ENCODE peak calls at places on chromosomes 7 and 10, in four cellular contexts. One of them, this sample, is unnamed.
A peak's percentile ranks its signal among the peaks of the same experiment; 100 is the strongest.

GRCh38 chr7:148264933-148265557 is 325.5 kb upstream of the C7orf33 start:
- DNase-seq in A549: peak; percentile 57
- DNase-seq in IMR-90: peak; percentile 13
- DNase-seq in GM12878: no peak
- DNase-seq in this sample: peak; percentile 41

GRCh38 chr10:130368761-130369560 is 232.8 kb downstream of the GLRX3 start:
- DNase-seq in A549: no peak
- DNase-seq in IMR-90: no peak
- DNase-seq in GM12878: no peak
- DNase-seq in this sample: no peak

GRCh38 chr10:34081948-34082347 is 733.1 kb downstream of the PARD3 start:
- DNase-seq in A549: peak; percentile 11
- DNase-seq in IMR-90: no peak
- DNase-seq in GM12878: no peak
- DNase-seq in this sample: no peak

GRCh38 chr10:131001438-131001837 is 310.1 kb downstream of the TCERG1L start:
- DNase-seq in A549: no peak
- DNase-seq in IMR-90: no peak
- DNase-seq in GM12878: no peak
- DNase-seq in this sample: no peak

GRCh38 chr10:20976891-20977684 is 80.0 kb upstream of the NEBL start:
- DNase-seq in A549: no peak
- DNase-seq in IMR-90: no peak
- DNase-seq in GM12878: no peak
- DNase-seq in this sample: no peak

GRCh38 chr10:100362570-100363496 is 15.8 kb downstream of the SCD start:
- DNase-seq in A549: no peak
- DNase-seq in IMR-90: no peak
- DNase-seq in GM12878: no peak
- DNase-seq in this sample: no peak

GRCh38 chr10:2137549-2138174 is 400.3 kb upstream of the ADARB2 start:
- DNase-seq in A549: peak; percentile 41
- DNase-seq in IMR-90: no peak
- DNase-seq in GM12878: no peak
- DNase-seq in this sample: no peak

GRCh38 chr10:18340496-18341051 is 200.3 kb downstream of the CACNB2 start:
- DNase-seq in A549: no peak
- DNase-seq in IMR-90: peak; percentile 45
- DNase-seq in GM12878: no peak
- DNase-seq in this sample: no peak

GRCh38 chr10:93294004-93294403 is 188.1 kb downstream of the MYOF start:
- DNase-seq in A549: peak; percentile 47
- DNase-seq in IMR-90: no peak
- DNase-seq in GM12878: no peak
- DNase-seq in this sample: no peak

GRCh38 chr7:155533120-155533826 is 13.1 kb downstream of the CNPY1 start:
- DNase-seq in A549: no peak
- DNase-seq in IMR-90: no peak
- DNase-seq in GM12878: no peak
- DNase-seq in this sample: no peak

GRCh38 chr10:23345861-23346260 is 1.3 kb upstream of the C10orf67 start:
- DNase-seq in A549: peak; percentile 5
- DNase-seq in IMR-90: peak; percentile 94
- DNase-seq in GM12878: no peak
- DNase-seq in this sample: no peak

GRCh38 chr7:27242580-27243339 is at the start of gene EVX1:
- DNase-seq in A549: peak; percentile 13
- DNase-seq in IMR-90: peak; percentile 8
- DNase-seq in GM12878: no peak
- DNase-seq in this sample: no peak

GRCh38 chr10:60846173-60846572 is 67.9 kb downstream of the CDK1 start:
- DNase-seq in A549: peak; percentile 5
- DNase-seq in IMR-90: peak; percentile 72
- DNase-seq in GM12878: no peak
- DNase-seq in this sample: no peak

GRCh38 chr7:142943706-142944268 is 4.5 kb downstream of the LLCFC1 start:
- DNase-seq in A549: no peak
- DNase-seq in IMR-90: no peak
- DNase-seq in GM12878: no peak
- DNase-seq in this sample: no peak

GRCh38 chr7:133576769-133577168 is 323.9 kb downstream of the EXOC4 start:
- DNase-seq in A549: no peak
- DNase-seq in IMR-90: no peak
- DNase-seq in GM12878: no peak
- DNase-seq in this sample: no peak

GRCh38 chr10:48274636-48275035 is at the start of gene FRMPD2:
- DNase-seq in A549: no peak
- DNase-seq in IMR-90: no peak
- DNase-seq in GM12878: no peak
- DNase-seq in this sample: no peak

GRCh38 chr10:3811331-3811870 is 26.4 kb upstream of the KLF6 start:
- DNase-seq in A549: no peak
- DNase-seq in IMR-90: peak; percentile 71
- DNase-seq in GM12878: peak; percentile 76
- DNase-seq in this sample: no peak

GRCh38 chr7:99190359-99191009 is 17.4 kb downstream of the KPNA7 start:
- DNase-seq in A549: no peak
- DNase-seq in IMR-90: no peak
- DNase-seq in GM12878: no peak
- DNase-seq in this sample: no peak

GRCh38 chr10:95467162-95467599 is 94.0 kb downstream of the SORBS1 start:
- DNase-seq in A549: no peak
- DNase-seq in IMR-90: no peak
- DNase-seq in GM12878: no peak
- DNase-seq in this sample: peak; percentile 45

GRCh38 chr10:86447422-86447821 is 74.2 kb downstream of the WAPL start:
- DNase-seq in A549: no peak
- DNase-seq in IMR-90: no peak
- DNase-seq in GM12878: no peak
- DNase-seq in this sample: no peak

GRCh38 chr7:47518827-47519226 is 63.1 kb downstream of the TNS3 start:
- DNase-seq in A549: no peak
- DNase-seq in IMR-90: peak; percentile 79
- DNase-seq in GM12878: no peak
- DNase-seq in this sample: no peak

GRCh38 chr10:124717911-124718734 is 26.1 kb downstream of the FAM53B start:
- DNase-seq in A549: no peak
- DNase-seq in IMR-90: no peak
- DNase-seq in GM12878: peak; percentile 95
- DNase-seq in this sample: peak; percentile 85

GRCh38 chr10:76150886-76151288 is 719.5 kb downstream of the LRMDA start:
- DNase-seq in A549: no peak
- DNase-seq in IMR-90: no peak
- DNase-seq in GM12878: no peak
- DNase-seq in this sample: no peak

GRCh38 chr7:135774284-135774683 is 25.7 kb upstream of the FAM180A start:
- DNase-seq in A549: peak; percentile 74
- DNase-seq in IMR-90: peak; percentile 87
- DNase-seq in GM12878: no peak
- DNase-seq in this sample: no peak

GRCh38 chr7:36642414-36642813 is 81.9 kb downstream of the AOAH start:
- DNase-seq in A549: no peak
- DNase-seq in IMR-90: no peak
- DNase-seq in GM12878: no peak
- DNase-seq in this sample: no peak

GRCh38 chr7:47104206-47104549 is 477.7 kb downstream of the TNS3 start:
- DNase-seq in A549: peak; percentile 7
- DNase-seq in IMR-90: no peak
- DNase-seq in GM12878: no peak
- DNase-seq in this sample: no peak

GRCh38 chr7:81788241-81788640 is 18.4 kb upstream of the HGF start:
- DNase-seq in A549: no peak
- DNase-seq in IMR-90: no peak
- DNase-seq in GM12878: no peak
- DNase-seq in this sample: no peak

GRCh38 chr7:97024209-97025129 is at the start of gene DLX5:
- DNase-seq in A549: peak; percentile 24
- DNase-seq in IMR-90: peak; percentile 6
- DNase-seq in GM12878: no peak
- DNase-seq in this sample: no peak

GRCh38 chr7:42057331-42057730 is 179.7 kb downstream of the GLI3 start:
- DNase-seq in A549: no peak
- DNase-seq in IMR-90: no peak
- DNase-seq in GM12878: no peak
- DNase-seq in this sample: no peak

GRCh38 chr7:114652041-114652440 is 237.4 kb downstream of the FOXP2 start:
- DNase-seq in A549: no peak
- DNase-seq in IMR-90: no peak
- DNase-seq in GM12878: no peak
- DNase-seq in this sample: no peak

GRCh38 chr7:98240961-98241673 is 10.9 kb downstream of the TECPR1 start:
- DNase-seq in A549: peak; percentile 51
- DNase-seq in IMR-90: peak; percentile 28
- DNase-seq in GM12878: no peak
- DNase-seq in this sample: peak; percentile 57

GRCh38 chr10:102815790-102816549 is 21.2 kb downstream of the CYP17A1 start:
- DNase-seq in A549: no peak
- DNase-seq in IMR-90: peak; percentile 96
- DNase-seq in GM12878: no peak
- DNase-seq in this sample: no peak
- TF ChIP-seq USF2 in A549: no peak
- TF ChIP-seq USF2 in IMR-90: peak; percentile 17
- TF ChIP-seq USF2 in GM12878: no peak
- TF ChIP-seq USF2 in this sample: no peak

GRCh38 chr10:14879055-14879800 is 562 bp downstream of the SUV39H2 start:
- DNase-seq in A549: no peak
- DNase-seq in IMR-90: no peak
- DNase-seq in GM12878: no peak
- DNase-seq in this sample: no peak
- TF ChIP-seq ELK1 in A549: no peak
- TF ChIP-seq ELK1 in IMR-90: no peak
- TF ChIP-seq ELK1 in GM12878: no peak
- TF ChIP-seq ELK1 in this sample: no peak

GRCh38 chr10:78656815-78657621 is 411.7 kb upstream of the ZMIZ1 start:
- DNase-seq in A549: no peak
- DNase-seq in IMR-90: no peak
- DNase-seq in GM12878: no peak
- DNase-seq in this sample: no peak

GRCh38 chr10:78658645-78659632 is 409.8 kb upstream of the ZMIZ1 start:
- DNase-seq in A549: no peak
- DNase-seq in IMR-90: no peak
- DNase-seq in GM12878: no peak
- DNase-seq in this sample: no peak

GRCh38 chr10:78656397-78656796 is 412.4 kb upstream of the ZMIZ1 start:
- DNase-seq in A549: no peak
- DNase-seq in IMR-90: no peak
- DNase-seq in GM12878: no peak
- DNase-seq in this sample: no peak

GRCh38 chr10:78655941-78656340 is 412.8 kb upstream of the ZMIZ1 start:
- DNase-seq in A549: no peak
- DNase-seq in IMR-90: peak; percentile 43
- DNase-seq in GM12878: no peak
- DNase-seq in this sample: no peak

GRCh38 chr10:78657622-78658165 is 411.1 kb upstream of the ZMIZ1 start:
- DNase-seq in A549: peak; percentile 65
- DNase-seq in IMR-90: peak; percentile 43
- DNase-seq in GM12878: no peak
- DNase-seq in this sample: peak; percentile 78
- TF ChIP-seq USF2 in A549: no peak
- TF ChIP-seq USF2 in IMR-90: no peak
- TF ChIP-seq USF2 in GM12878: no peak
- TF ChIP-seq USF2 in this sample: no peak

GRCh38 chr7:29457565-29457971 is 106.1 kb upstream of the PRR15 start:
- DNase-seq in A549: no peak
- DNase-seq in IMR-90: no peak
- DNase-seq in GM12878: no peak
- DNase-seq in this sample: no peak
- TF ChIP-seq ELK1 in A549: no peak
- TF ChIP-seq ELK1 in IMR-90: no peak
- TF ChIP-seq ELK1 in GM12878: no peak
- TF ChIP-seq ELK1 in this sample: no peak

GRCh38 chr10:6473430-6473829 is 106.6 kb downstream of the PRKCQ start:
- DNase-seq in A549: no peak
- DNase-seq in IMR-90: no peak
- DNase-seq in GM12878: no peak
- DNase-seq in this sample: peak; percentile 61
- TF ChIP-seq USF2 in A549: no peak
- TF ChIP-seq USF2 in IMR-90: no peak
- TF ChIP-seq USF2 in GM12878: no peak
- TF ChIP-seq USF2 in this sample: no peak

GRCh38 chr10:118870467-118871243 is 115.9 kb upstream of the CACUL1 start:
- DNase-seq in A549: peak; percentile 52
- DNase-seq in IMR-90: peak; percentile 39
- DNase-seq in GM12878: no peak
- DNase-seq in this sample: no peak
- TF ChIP-seq ELK1 in A549: no peak
- TF ChIP-seq ELK1 in IMR-90: no peak
- TF ChIP-seq ELK1 in GM12878: no peak
- TF ChIP-seq ELK1 in this sample: no peak

GRCh38 chr7:39985398-39985918 is 35.4 kb downstream of the CDK13 start:
- DNase-seq in A549: no peak
- DNase-seq in IMR-90: no peak
- DNase-seq in GM12878: no peak
- DNase-seq in this sample: no peak

DNA sequence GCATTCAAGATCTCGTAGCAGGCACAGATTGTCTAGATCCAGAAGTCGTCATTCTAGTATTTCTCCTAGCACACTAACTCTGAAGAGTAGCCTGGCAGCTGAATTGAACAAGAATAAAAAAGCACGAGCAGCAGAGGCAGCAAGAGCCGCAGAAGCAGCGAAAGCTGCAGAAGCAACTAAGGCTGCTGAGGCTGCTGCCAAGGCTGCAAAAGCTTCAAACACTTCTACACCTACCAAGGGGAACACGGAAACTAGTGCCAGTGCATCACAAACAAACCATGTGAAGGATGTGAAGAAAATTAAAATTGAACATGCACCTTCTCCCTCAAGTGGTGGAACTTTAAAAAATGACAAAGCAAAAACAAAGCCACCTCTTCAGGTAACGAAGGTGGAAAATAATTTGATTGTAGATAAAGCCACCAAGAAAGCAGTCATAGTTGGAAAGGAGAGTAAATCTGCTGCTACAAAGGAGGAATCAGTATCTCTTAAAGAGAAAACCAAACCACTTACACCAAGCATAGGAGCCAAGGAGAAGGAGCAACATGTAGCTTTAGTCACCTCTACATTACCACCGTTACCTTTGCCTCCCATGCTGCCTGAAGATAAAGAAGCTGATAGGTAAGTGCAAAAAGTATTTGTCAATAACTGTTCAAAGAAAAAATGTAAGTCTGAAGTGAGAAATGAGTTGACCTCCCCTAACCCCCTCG is 37.7 kb downstream of the CDK13 start:
- DNase-seq in A549: no peak
- DNase-seq in IMR-90: no peak
- DNase-seq in GM12878: no peak
- DNase-seq in this sample: no peak
- TF ChIP-seq USF2 in A549: no peak
- TF ChIP-seq USF2 in IMR-90: no peak
- TF ChIP-seq USF2 in GM12878: no peak
- TF ChIP-seq USF2 in this sample: no peak